ENCODE peak calls at places on chromosomes 13 and 19, in five cellular contexts. One of them, this sample, is unnamed.

GRCh38 chr13:33188093-33188882 is 97.3 kb downstream of the STARD13 start:
- DNase-seq in NCI-H2081: no peak
- DNase-seq in lower lobe of right lung: no peak
- DNase-seq in head of caudate nucleus: no peak
- DNase-seq in HL-60: no peak
- DNase-seq in this sample: no peak

GRCh38 chr19:9040131-9040530 is 29.9 kb upstream of the MUC16 start:
- DNase-seq in HL-60: no peak
- DNase-seq in lower lobe of right lung: no peak
- DNase-seq in NCI-H2081: no peak
- DNase-seq in head of caudate nucleus: no peak
- DNase-seq in this sample: no peak

GRCh38 chr13:84570831-84571230 is 688.6 kb upstream of the SLITRK1 start:
- DNase-seq in HL-60: no peak
- DNase-seq in head of caudate nucleus: no peak
- DNase-seq in lower lobe of right lung: no peak
- DNase-seq in NCI-H2081: no peak
- DNase-seq in this sample: no peak

GRCh38 chr19:27773318-27774094 is 1439.4 kb downstream of the UQCRFS1 start:
- DNase-seq in HL-60: no peak
- DNase-seq in lower lobe of right lung: no peak
- DNase-seq in head of caudate nucleus: no peak
- DNase-seq in NCI-H2081: no peak
- DNase-seq in this sample: no peak

GRCh38 chr13:25819856-25820530 is 231.8 kb downstream of the SHISA2 start:
- DNase-seq in lower lobe of right lung: no peak
- DNase-seq in head of caudate nucleus: no peak
- DNase-seq in NCI-H2081: peak
- DNase-seq in HL-60: no peak
- DNase-seq in this sample: no peak

GRCh38 chr19:16496613-16496983 is 404 bp downstream of the C19orf44 start:
- DNase-seq in NCI-H2081: no peak
- DNase-seq in lower lobe of right lung: no peak
- DNase-seq in head of caudate nucleus: peak
- DNase-seq in HL-60: no peak
- DNase-seq in this sample: no peak

GRCh38 chr13:48078251-48078656 is 16.6 kb downstream of the MED4 start:
- DNase-seq in lower lobe of right lung: no peak
- DNase-seq in NCI-H2081: peak
- DNase-seq in HL-60: peak
- DNase-seq in head of caudate nucleus: no peak
- DNase-seq in this sample: no peak

GRCh38 chr19:41821003-41821735 is 23.3 kb downstream of the LYPD4 start:
- DNase-seq in lower lobe of right lung: peak
- DNase-seq in NCI-H2081: peak
- DNase-seq in HL-60: peak
- DNase-seq in head of caudate nucleus: peak
- DNase-seq in this sample: peak

GRCh38 chr13:25775986-25776385 is 275.8 kb downstream of the SHISA2 start:
- DNase-seq in HL-60: no peak
- DNase-seq in lower lobe of right lung: no peak
- DNase-seq in head of caudate nucleus: no peak
- DNase-seq in NCI-H2081: no peak
- DNase-seq in this sample: no peak

GRCh38 chr13:84208251-84208650 is 326.0 kb upstream of the SLITRK1 start:
- DNase-seq in lower lobe of right lung: no peak
- DNase-seq in head of caudate nucleus: peak
- DNase-seq in NCI-H2081: peak
- DNase-seq in HL-60: no peak
- DNase-seq in this sample: no peak

GRCh38 chr19:39319892-39320168 is 833 bp downstream of the LRFN1 start:
- DNase-seq in HL-60: no peak
- DNase-seq in NCI-H2081: no peak
- DNase-seq in head of caudate nucleus: no peak
- DNase-seq in lower lobe of right lung: no peak
- DNase-seq in this sample: no peak